ENCODE peak calls at places on chromosomes 5 and 9, in five cellular contexts. One of them, this sample, is unnamed.

GRCh38 chr5:406041-406440 is 36.9 kb upstream of the EXOC3 start:
- DNase-seq in WTC11: no peak
- DNase-seq in astrocyte: no peak
- DNase-seq in natural killer cell: no peak
- DNase-seq in cardiac muscle cell: no peak
- DNase-seq in this sample: no peak

GRCh38 chr5:17813214-17813613 is 179.0 kb downstream of the TAF11L14 start:
- DNase-seq in WTC11: no peak
- DNase-seq in astrocyte: peak; percentile 35
- DNase-seq in natural killer cell: no peak
- DNase-seq in cardiac muscle cell: no peak
- DNase-seq in this sample: no peak

GRCh38 chr9:32399110-32399815 is 14.8 kb downstream of the ACO1 start:
- DNase-seq in WTC11: no peak
- DNase-seq in astrocyte: no peak
- DNase-seq in natural killer cell: no peak
- DNase-seq in cardiac muscle cell: no peak
- DNase-seq in this sample: no peak

GRCh38 chr5:168746893-168747640 is 167.9 kb upstream of the PANK3 start:
- DNase-seq in WTC11: no peak
- DNase-seq in astrocyte: no peak
- DNase-seq in natural killer cell: no peak
- DNase-seq in cardiac muscle cell: no peak
- DNase-seq in this sample: no peak

GRCh38 chr9:117744856-117745389 is 40.7 kb downstream of the TLR4 start:
- DNase-seq in WTC11: peak; percentile 36
- DNase-seq in astrocyte: peak; percentile 12
- DNase-seq in natural killer cell: no peak
- DNase-seq in cardiac muscle cell: peak; percentile 26
- DNase-seq in this sample: peak; percentile 17

GRCh38 chr9:78567693-78568092 is 270.8 kb downstream of the PSAT1 start:
- DNase-seq in WTC11: no peak
- DNase-seq in astrocyte: no peak
- DNase-seq in natural killer cell: no peak
- DNase-seq in cardiac muscle cell: no peak
- DNase-seq in this sample: no peak

GRCh38 chr9:130766031-130766903 is 68.8 kb upstream of the ABL1 start:
- DNase-seq in WTC11: no peak
- DNase-seq in astrocyte: peak; percentile 71
- DNase-seq in natural killer cell: no peak
- DNase-seq in cardiac muscle cell: no peak
- DNase-seq in this sample: no peak

GRCh38 chr5:80037366-80037765 is 2.2 kb downstream of the THBS4 start:
- DNase-seq in WTC11: no peak
- DNase-seq in astrocyte: no peak
- DNase-seq in natural killer cell: no peak
- DNase-seq in cardiac muscle cell: no peak
- DNase-seq in this sample: no peak

GRCh38 chr5:37552770-37553719 is 173.9 kb downstream of the WDR70 start:
- DNase-seq in WTC11: no peak
- DNase-seq in astrocyte: peak; percentile 97
- DNase-seq in natural killer cell: no peak
- DNase-seq in cardiac muscle cell: peak; percentile 3
- DNase-seq in this sample: no peak

GRCh38 chr5:27396998-27397397 is 358.6 kb upstream of the CDH9 start:
- DNase-seq in WTC11: no peak
- DNase-seq in astrocyte: no peak
- DNase-seq in natural killer cell: no peak
- DNase-seq in cardiac muscle cell: no peak
- DNase-seq in this sample: no peak

GRCh38 chr5:143698534-143698933 is 113.4 kb upstream of the HMHB1 start:
- DNase-seq in WTC11: no peak
- DNase-seq in astrocyte: no peak
- DNase-seq in natural killer cell: no peak
- DNase-seq in cardiac muscle cell: no peak
- DNase-seq in this sample: no peak

GRCh38 chr9:34549407-34549732 is 26.6 kb upstream of the ENHO start:
- DNase-seq in WTC11: no peak
- DNase-seq in astrocyte: no peak
- DNase-seq in natural killer cell: no peak
- DNase-seq in cardiac muscle cell: no peak
- DNase-seq in this sample: no peak

GRCh38 chr5:180618830-180619562 is 27.7 kb upstream of the SCGB3A1 start:
- DNase-seq in WTC11: peak; percentile 76
- DNase-seq in astrocyte: peak; percentile 56
- DNase-seq in natural killer cell: no peak
- DNase-seq in cardiac muscle cell: peak; percentile 73
- DNase-seq in this sample: peak; percentile 93

GRCh38 chr5:81757404-81757803 is 6.5 kb upstream of the SSBP2 start:
- DNase-seq in WTC11: no peak
- DNase-seq in astrocyte: no peak
- DNase-seq in natural killer cell: no peak
- DNase-seq in cardiac muscle cell: no peak
- DNase-seq in this sample: no peak

GRCh38 chr9:131278421-131279111 is 2.3 kb upstream of the FAM78A start:
- DNase-seq in WTC11: no peak
- DNase-seq in astrocyte: no peak
- DNase-seq in natural killer cell: no peak
- DNase-seq in cardiac muscle cell: no peak
- DNase-seq in this sample: no peak

GRCh38 chr5:38110130-38110529 is 148.2 kb upstream of the EGFLAM start:
- DNase-seq in WTC11: no peak
- DNase-seq in astrocyte: no peak
- DNase-seq in natural killer cell: no peak
- DNase-seq in cardiac muscle cell: no peak
- DNase-seq in this sample: no peak

GRCh38 chr5:53423724-53424123 is 56.7 kb upstream of the FST start:
- DNase-seq in WTC11: no peak
- DNase-seq in astrocyte: peak; percentile 48
- DNase-seq in natural killer cell: no peak
- DNase-seq in cardiac muscle cell: no peak
- DNase-seq in this sample: no peak

GRCh38 chr9:131663288-131663687 is 76.6 kb downstream of the RAPGEF1 start:
- DNase-seq in WTC11: no peak
- DNase-seq in astrocyte: no peak
- DNase-seq in natural killer cell: no peak
- DNase-seq in cardiac muscle cell: no peak
- DNase-seq in this sample: no peak

DNA sequence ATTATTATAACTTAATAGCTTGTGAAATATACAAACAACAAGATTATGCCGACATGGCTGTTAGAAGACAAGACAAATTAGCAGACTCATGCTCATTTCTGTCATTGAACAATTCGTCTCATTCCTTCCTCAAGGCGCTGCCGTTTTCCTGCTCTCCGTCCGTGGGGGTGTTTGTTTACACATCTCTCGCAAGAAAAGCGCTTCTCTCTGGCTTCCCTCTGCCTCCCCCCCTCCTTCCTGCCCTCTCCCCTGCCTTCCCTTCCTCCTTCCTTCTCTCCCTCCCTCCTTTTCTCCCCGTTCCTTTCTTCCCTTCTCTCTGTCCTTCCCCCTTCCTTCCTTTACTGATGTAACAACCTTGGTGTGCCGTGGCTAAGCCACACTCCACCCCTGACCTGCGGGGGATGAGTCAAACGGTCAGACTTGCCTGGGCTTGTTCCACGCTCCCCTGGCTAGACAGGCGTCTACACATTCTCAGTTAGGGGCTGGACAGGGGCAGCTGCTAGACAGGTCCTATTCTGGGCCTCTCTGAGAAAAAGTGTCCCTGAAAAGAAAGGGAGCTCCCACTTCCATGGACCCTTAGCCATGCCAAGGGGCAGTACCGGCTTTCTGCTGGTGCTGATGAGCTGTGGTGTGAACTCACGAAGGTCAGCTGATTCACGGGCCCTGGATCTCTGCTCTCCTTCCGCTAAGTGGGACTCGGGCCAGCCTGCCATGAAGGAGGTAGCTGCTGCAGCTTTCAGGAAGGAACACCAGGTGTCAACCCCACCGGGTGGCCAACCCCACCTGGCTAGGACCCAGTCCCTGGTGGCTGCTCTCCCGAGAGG is 32.0 kb upstream of the SPTLC1 start:
- DNase-seq in WTC11: no peak
- DNase-seq in astrocyte: peak; percentile 93
- DNase-seq in natural killer cell: no peak
- DNase-seq in cardiac muscle cell: no peak
- DNase-seq in this sample: no peak
- TF ChIP-seq CTCF in WTC11: no peak
- TF ChIP-seq CTCF in astrocyte: no peak
- TF ChIP-seq CTCF in natural killer cell: no peak
- TF ChIP-seq CTCF in cardiac muscle cell: no peak
- TF ChIP-seq CTCF in this sample: no peak

GRCh38 chr5:138755084-138755748 is 2.0 kb downstream of the CTNNA1 start:
- DNase-seq in WTC11: no peak
- DNase-seq in astrocyte: no peak
- DNase-seq in natural killer cell: no peak
- DNase-seq in cardiac muscle cell: no peak
- DNase-seq in this sample: no peak

GRCh38 chr5:138753794-138754698 is 821 bp downstream of the CTNNA1 start:
- DNase-seq in WTC11: peak; percentile 61
- DNase-seq in astrocyte: peak; percentile 86
- DNase-seq in natural killer cell: no peak
- DNase-seq in cardiac muscle cell: peak; percentile 92
- DNase-seq in this sample: peak; percentile 39

GRCh38 chr5:138754699-138755057 is 1.5 kb downstream of the CTNNA1 start:
- DNase-seq in WTC11: no peak
- DNase-seq in astrocyte: peak; percentile 56
- DNase-seq in natural killer cell: no peak
- DNase-seq in cardiac muscle cell: no peak
- DNase-seq in this sample: no peak

GRCh38 chr5:138752341-138752950 is 779 bp upstream of the CTNNA1 start:
- DNase-seq in WTC11: peak; percentile 36
- DNase-seq in astrocyte: no peak
- DNase-seq in natural killer cell: no peak
- DNase-seq in cardiac muscle cell: peak; percentile 17
- DNase-seq in this sample: no peak

DNA sequence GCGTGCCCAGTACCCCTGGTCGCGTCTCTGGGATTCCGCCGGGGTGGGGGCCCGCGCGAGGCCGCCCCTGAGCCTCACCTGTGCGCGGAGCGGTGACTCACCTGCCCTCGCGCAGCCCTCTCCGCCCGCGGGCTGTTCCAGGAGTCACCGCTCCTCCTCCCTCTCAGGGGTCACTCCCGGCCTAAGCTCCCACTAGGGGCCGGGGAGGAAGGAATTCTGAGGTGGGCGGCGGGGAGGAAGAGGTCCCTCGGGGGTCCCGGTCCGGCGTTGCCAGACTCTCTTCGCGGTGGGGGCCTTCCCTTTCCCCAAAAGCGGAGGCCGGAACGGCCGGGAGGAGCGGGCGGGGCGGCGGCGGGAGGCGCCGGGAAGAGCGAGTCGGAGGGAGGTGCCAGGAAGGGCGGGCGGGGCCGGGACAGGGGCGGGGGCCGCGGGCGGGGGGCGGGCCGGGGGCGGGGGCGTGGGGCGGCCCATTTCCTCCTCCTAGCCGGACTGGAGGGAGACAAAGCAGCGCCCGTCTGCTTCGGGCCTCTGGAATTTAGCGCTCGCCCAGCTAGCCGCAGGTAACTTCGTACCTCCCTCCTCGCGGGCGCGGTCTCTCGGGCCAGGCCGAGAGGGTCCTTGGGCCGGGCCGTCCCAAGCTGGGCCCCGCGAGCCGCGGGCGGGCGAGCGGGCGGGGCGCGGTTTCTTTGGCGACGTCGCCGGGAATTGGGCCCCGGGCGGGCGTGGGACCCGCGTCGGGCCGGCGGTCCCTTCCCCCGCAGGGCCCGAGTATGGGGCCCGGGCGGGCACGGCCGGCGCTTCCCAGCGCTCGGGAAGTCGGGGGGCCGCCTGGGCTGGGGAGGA is at the start of gene CTNNA1:
- DNase-seq in WTC11: peak; percentile 87
- DNase-seq in astrocyte: peak; percentile 45
- DNase-seq in natural killer cell: peak; percentile 31
- DNase-seq in cardiac muscle cell: peak; percentile 81
- DNase-seq in this sample: peak; percentile 78
- TF ChIP-seq CTCF in WTC11: no peak
- TF ChIP-seq CTCF in astrocyte: no peak
- TF ChIP-seq CTCF in natural killer cell: no peak
- TF ChIP-seq CTCF in cardiac muscle cell: no peak
- TF ChIP-seq CTCF in this sample: no peak

GRCh38 chr5:132774896-132775295 is 2.1 kb downstream of the SEPTIN8 start:
- DNase-seq in WTC11: no peak
- DNase-seq in astrocyte: no peak
- DNase-seq in natural killer cell: no peak
- DNase-seq in cardiac muscle cell: no peak
- DNase-seq in this sample: no peak

GRCh38 chr5:132777209-132778069 is at the start of gene SEPTIN8:
- DNase-seq in WTC11: peak; percentile 54
- DNase-seq in astrocyte: no peak
- DNase-seq in natural killer cell: peak; percentile 37
- DNase-seq in cardiac muscle cell: peak; percentile 79
- DNase-seq in this sample: peak; percentile 66

GRCh38 chr5:132776932-132777208 is 169 bp downstream of the SEPTIN8 start:
- DNase-seq in WTC11: no peak
- DNase-seq in astrocyte: no peak
- DNase-seq in natural killer cell: no peak
- DNase-seq in cardiac muscle cell: no peak
- DNase-seq in this sample: no peak

GRCh38 chr5:132775439-132776076 is 1.5 kb downstream of the SEPTIN8 start:
- DNase-seq in WTC11: no peak
- DNase-seq in astrocyte: peak; percentile 35
- DNase-seq in natural killer cell: no peak
- DNase-seq in cardiac muscle cell: peak; percentile 16
- DNase-seq in this sample: no peak

DNA sequence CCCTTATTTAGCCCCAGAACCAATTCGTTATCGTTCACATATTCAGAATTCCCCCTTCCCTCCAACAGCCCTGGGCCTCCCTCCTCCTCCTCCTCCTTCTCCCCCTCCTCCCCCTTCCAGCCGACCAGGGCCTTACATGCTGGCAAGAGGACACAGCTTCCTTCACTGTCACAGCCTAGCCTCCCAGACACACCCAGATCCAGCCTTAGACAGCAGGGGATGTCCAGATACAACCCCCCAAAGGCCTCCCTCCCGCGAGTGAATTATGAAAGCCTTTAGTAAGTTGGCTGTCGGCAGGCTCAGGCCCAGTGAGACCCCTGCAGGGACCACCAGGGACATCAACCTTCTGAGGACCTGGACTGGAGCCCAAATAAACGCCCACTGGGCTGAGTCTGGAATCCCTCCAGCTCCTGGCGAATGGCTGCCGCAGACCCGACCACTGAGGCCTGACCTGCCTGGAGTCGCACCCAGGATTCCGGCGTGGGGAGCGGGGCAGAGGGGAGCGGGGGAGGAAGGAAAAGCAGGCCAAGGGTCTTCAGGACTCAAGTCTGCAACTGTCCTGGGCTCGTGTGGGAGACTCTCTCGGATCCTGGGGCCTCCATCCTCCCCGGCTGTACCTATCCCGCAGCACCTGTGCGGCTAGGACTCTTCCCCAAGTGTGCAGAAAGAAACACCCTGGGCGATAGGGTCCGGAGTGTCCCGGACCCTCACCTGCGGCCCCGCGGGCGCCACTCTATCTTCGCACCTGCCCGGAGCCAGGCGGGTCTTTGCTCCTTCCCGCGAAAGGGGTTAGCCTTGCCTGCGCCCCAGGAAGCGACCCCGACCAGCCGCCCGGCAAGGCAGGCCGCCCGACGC is 735 bp downstream of the SEPTIN8 start:
- DNase-seq in WTC11: peak; percentile 25
- DNase-seq in astrocyte: peak; percentile 25
- DNase-seq in natural killer cell: no peak
- DNase-seq in cardiac muscle cell: peak; percentile 35
- DNase-seq in this sample: no peak
- TF ChIP-seq CTCF in WTC11: no peak
- TF ChIP-seq CTCF in astrocyte: no peak
- TF ChIP-seq CTCF in natural killer cell: no peak
- TF ChIP-seq CTCF in cardiac muscle cell: no peak
- TF ChIP-seq CTCF in this sample: no peak

GRCh38 chr5:7805379-7805778 is 45.6 kb downstream of the CFAP90 start:
- DNase-seq in WTC11: no peak
- DNase-seq in astrocyte: no peak
- DNase-seq in natural killer cell: no peak
- DNase-seq in cardiac muscle cell: no peak
- DNase-seq in this sample: no peak
- TF ChIP-seq CTCF in WTC11: no peak
- TF ChIP-seq CTCF in astrocyte: no peak
- TF ChIP-seq CTCF in natural killer cell: no peak
- TF ChIP-seq CTCF in cardiac muscle cell: peak; percentile 40
- TF ChIP-seq CTCF in this sample: no peak

This sample was measured in D721Med.